ENCODE peak calls at places on chromosome 13, in four cellular contexts. A is GM12878, U is HepG2, N is K562. L is an unnamed sample.
A peak's percentile ranks its signal among the peaks of the same experiment; 100 is the strongest.

GRCh38 chr13:63075126-63075525 is 1659.5 kb upstream of the PCDH20 start:
- DNase-seq in U (no peak), A (no peak), N (no peak), L (no peak)

GRCh38 chr13:37869506-37869755 is 141 bp downstream of the TRPC4 start:
- DNase-seq in U (no peak), A (no peak), N (no peak), L (peak; percentile 12)

GRCh38 chr13:96034662-96035061 is 18.5 kb downstream of the UGGT2 start:
- DNase-seq in A (no peak), U (no peak), N (no peak), L (no peak)

GRCh38 chr13:37486171-37486661 is 112.4 kb downstream of the POSTN start:
- DNase-seq in N (no peak), A (no peak), U (no peak), L (no peak)

GRCh38 chr13:97583884-97584497 is 150.0 kb downstream of the RAP2A start:
- DNase-seq in U (peak; percentile 12), N (no peak), A (no peak), L (no peak)

GRCh38 chr13:56773148-56773547 is 367.6 kb upstream of the PRR20A start:
- DNase-seq in U (no peak), N (no peak), A (no peak), L (no peak)

GRCh38 chr13:65091031-65091430 is 2139.1 kb downstream of the PCDH9 start:
- DNase-seq in N (no peak), U (no peak), A (no peak), L (no peak)

GRCh38 chr13:111245781-111246384 is 74.6 kb upstream of the TEX29 start:
- DNase-seq in N (no peak), A (no peak), U (no peak), L (no peak)

GRCh38 chr13:50512602-50513527 is 330.6 kb downstream of the DLEU7 start:
- DNase-seq in U (peak; percentile 47), N (peak; percentile 25), A (no peak), L (peak; percentile 41)

GRCh38 chr13:59047546-59047945 is 1116.2 kb downstream of the DIAPH3 start:
- DNase-seq in A (no peak), U (no peak), N (no peak), L (no peak)

GRCh38 chr13:37340911-37341670 is 235.6 kb upstream of the CSNK1A1L start:
- DNase-seq in A (no peak), N (no peak), U (no peak), L (no peak)

GRCh38 chr13:107250626-107251025 is 682.7 kb upstream of the ARGLU1 start:
- DNase-seq in N (no peak), A (no peak), U (no peak), L (no peak)

GRCh38 chr13:72229067-72229466 is 362.1 kb upstream of the DACH1 start:
- DNase-seq in U (no peak), A (no peak), N (no peak), L (no peak)

GRCh38 chr13:110758195-110758594 is 44.7 kb downstream of the ING1 start:
- DNase-seq in N (no peak), U (no peak), A (no peak), L (no peak)

GRCh38 chr13:76812971-76813691 is 73.1 kb downstream of the KCTD12 start:
- DNase-seq in U (no peak), A (no peak), N (no peak), L (no peak)

GRCh38 chr13:98653471-98653985 is 76.6 kb upstream of the STK24 start:
- DNase-seq in U (peak; percentile 63), N (peak; percentile 67), A (peak; percentile 39), L (peak; percentile 81)

GRCh38 chr13:34358811-34359513 is 541.0 kb downstream of the RFC3 start:
- DNase-seq in A (no peak), N (no peak), U (no peak), L (no peak)

GRCh38 chr13:51698352-51698751 is 105.6 kb downstream of the DHRS12 start:
- DNase-seq in A (no peak), N (no peak), U (no peak), L (no peak)

GRCh38 chr13:25699600-25699999 is 327.8 kb downstream of the ATP8A2 start:
- DNase-seq in N (no peak), A (no peak), U (no peak), L (no peak)

GRCh38 chr13:40460116-40460515 is 206.3 kb downstream of the FOXO1 start:
- DNase-seq in A (no peak), N (no peak), U (no peak), L (no peak)

GRCh38 chr13:77828815-77829214 is 89.8 kb downstream of the EDNRB start:
- DNase-seq in A (no peak), N (no peak), U (no peak), L (no peak)

GRCh38 chr13:97496511-97496910 is 62.5 kb downstream of the RAP2A start:
- DNase-seq in A (no peak), N (no peak), U (no peak), L (no peak)

GRCh38 chr13:28778308-28779215 is 41.6 kb upstream of the MTUS2 start:
- DNase-seq in N (no peak), A (no peak), U (no peak), L (no peak)

GRCh38 chr13:102900193-102900608 is 54.4 kb downstream of the ERCC5 start:
- DNase-seq in U (peak; percentile 72), N (no peak), A (no peak), L (no peak)

GRCh38 chr13:46491641-46492040 is 61.3 kb upstream of the LRCH1 start:
- DNase-seq in N (no peak), U (no peak), A (no peak), L (no peak)

GRCh38 chr13:26067601-26068000 is 15.8 kb upstream of the SHISA2 start:
- DNase-seq in U (no peak), A (no peak), N (no peak), L (no peak)

GRCh38 chr13:21580736-21581135 is 23.2 kb downstream of the MICU2 start:
- DNase-seq in U (no peak), A (no peak), N (no peak), L (no peak)

GRCh38 chr13:102091231-102091630 is 310.6 kb downstream of the FGF14 start:
- DNase-seq in U (no peak), A (no peak), N (no peak), L (no peak)

GRCh38 chr13:20799726-20800416 is 26.1 kb upstream of the EEF1AKMT1 start:
- DNase-seq in N (no peak), U (no peak), A (no peak), L (no peak)

GRCh38 chr13:78978381-78978998 is 319.5 kb upstream of the OBI1 start:
- DNase-seq in N (peak; percentile 20), A (peak; percentile 24), U (peak; percentile 50), L (peak; percentile 81)

GRCh38 chr13:94549241-94550029 is 46.5 kb downstream of the TGDS start:
- DNase-seq in A (peak; percentile 93), U (peak; percentile 81), N (peak; percentile 88), L (peak; percentile 99)

GRCh38 chr13:73715114-73715909 is 418.9 kb downstream of the KLF12 start:
- DNase-seq in A (peak; percentile 31), N (no peak), U (no peak), L (no peak)

GRCh38 chr13:26589754-26590153 is 32.3 kb downstream of the WASF3 start:
- DNase-seq in N (no peak), U (no peak), A (no peak), L (no peak)

GRCh38 chr13:22357132-22357531 is 686.3 kb downstream of the FGF9 start:
- DNase-seq in A (no peak), U (no peak), N (no peak), L (no peak)

GRCh38 chr13:111412251-111412650 is 91.8 kb downstream of the TEX29 start:
- DNase-seq in A (no peak), U (no peak), N (no peak), L (no peak)

GRCh38 chr13:46831588-46832194 is 34.7 kb upstream of the ESD start:
- DNase-seq in A (no peak), N (peak; percentile 10), U (peak; percentile 22), L (peak; percentile 38)

GRCh38 chr13:97499181-97499580 is 65.2 kb downstream of the RAP2A start:
- DNase-seq in A (no peak), U (no peak), N (no peak), L (no peak)

GRCh38 chr13:39616087-39616694 is 13.2 kb upstream of the LHFPL6 start:
- DNase-seq in N (peak; percentile 55), A (no peak), U (peak; percentile 56), L (peak; percentile 78)

DNA sequence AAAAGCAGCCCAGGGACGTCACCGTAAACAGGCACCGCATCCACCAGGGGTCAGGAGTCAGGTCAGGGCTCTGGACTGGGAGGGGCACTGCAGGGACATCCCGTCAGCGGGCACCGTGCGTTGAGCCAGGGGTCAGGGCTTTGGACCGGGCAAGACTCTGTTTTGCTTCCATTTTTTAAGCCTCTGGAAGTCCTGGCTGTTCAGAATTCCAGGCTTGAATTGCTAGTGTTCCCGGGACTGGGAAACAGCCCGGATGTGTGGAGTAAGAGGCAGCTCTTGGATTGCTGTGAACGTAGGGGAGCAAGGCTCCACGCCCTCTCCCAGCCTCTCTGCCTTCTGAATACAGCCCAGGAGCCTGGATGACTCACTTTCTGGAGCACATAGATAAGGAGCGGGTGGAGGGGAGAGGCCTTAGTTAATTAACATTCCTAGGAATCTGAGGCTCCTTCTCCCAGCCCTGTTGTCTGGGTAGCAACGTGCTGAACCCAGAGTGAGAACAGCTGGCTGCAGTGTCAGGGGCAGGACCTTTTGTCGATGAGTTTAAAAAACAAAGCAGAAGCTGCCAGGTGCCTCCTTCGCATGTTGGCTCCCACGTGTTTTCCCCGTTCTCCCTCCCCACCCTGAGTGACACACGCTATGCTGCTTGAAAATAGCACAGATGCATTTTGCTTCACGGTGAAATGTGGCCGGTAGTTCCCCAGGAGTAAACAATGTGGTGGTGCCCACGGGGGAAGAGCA is 21.9 kb downstream of the ATP11A start:
- DNase-seq in A (no peak), U (peak; percentile 76), N (peak; percentile 94), L (peak; percentile 47)
- TF ChIP-seq SP1 in A (peak; percentile 37), U (no peak), N (peak; percentile 44), L (no peak)

GRCh38 chr13:30354481-30355404 is 47.4 kb upstream of the KATNAL1 start:
- DNase-seq in N (no peak), A (no peak), U (peak; percentile 15), L (no peak)
- TF ChIP-seq FOXM1 in N (no peak), A (no peak), U (no peak), L (no peak)

GRCh38 chr13:88000239-88000638 is 329.1 kb downstream of the SLITRK5 start:
- DNase-seq in A (no peak), N (no peak), U (no peak), L (peak; percentile 10)
- TF ChIP-seq SP1 in A (no peak), N (no peak), U (no peak), L (no peak)

GRCh38 chr13:67318398-67318797 is 88.3 kb upstream of the PCDH9 start:
- DNase-seq in A (no peak), N (no peak), U (no peak), L (no peak)

GRCh38 chr13:67314405-67314804 is 84.3 kb upstream of the PCDH9 start:
- DNase-seq in U (no peak), A (no peak), N (no peak), L (no peak)
- TF ChIP-seq FOXM1 in U (no peak), A (no peak), N (no peak), L (no peak)

GRCh38 chr13:45060062-45060461 is 60.2 kb upstream of the GTF2F2 start:
- DNase-seq in N (no peak), U (no peak), A (no peak), L (no peak)

GRCh38 chr13:45068036-45069001 is 52.0 kb upstream of the GTF2F2 start:
- DNase-seq in A (no peak), U (no peak), N (no peak), L (no peak)

GRCh38 chr13:45063261-45063870 is 56.9 kb upstream of the GTF2F2 start:
- DNase-seq in A (no peak), N (no peak), U (no peak), L (no peak)
- TF ChIP-seq SP1 in A (no peak), N (no peak), U (no peak), L (no peak)

GRCh38 chr13:54975676-54976075 is 1947.1 kb downstream of the OLFM4 start:
- DNase-seq in N (no peak), A (no peak), U (no peak), L (no peak)
- TF ChIP-seq FOXM1 in N (no peak), A (no peak), U (no peak), L (no peak)

L was measured in HEK293T.